ENCODE peak calls at places on chromosomes 12 and 14, in ten cellular contexts. H is NB4; D is stomach; E is OCI-LY7; Z is left ventricle myocardium inferior; F is adrenal gland; I is AG04450; A is CD8-positive, alpha-beta T cell; N is body of pancreas; S is fibroblast of mammary gland. B is an unnamed sample.

GRCh38 chr12:114898159-114898558 is 214.2 kb upstream of the TBX3 start:
- DNase-seq in H (no peak), A (no peak), E (no peak), N (no peak), Z (no peak), D (no peak), I (no peak), F (no peak), S (no peak), B (no peak)

GRCh38 chr14:46053221-46053620 is 598.4 kb downstream of the RPL10L start:
- DNase-seq in S (peak; percentile 15), F (no peak), Z (no peak), I (no peak), A (no peak), E (no peak), N (no peak), D (no peak), H (no peak), B (no peak)

GRCh38 chr12:26121841-26122680 is 2.8 kb downstream of the BHLHE41 start:
- DNase-seq in E (peak; percentile 3), F (peak; percentile 36), S (peak; percentile 15), D (no peak), I (no peak), A (no peak), Z (peak; percentile 40), N (peak; percentile 54), H (peak; percentile 92), B (no peak)

GRCh38 chr14:64695071-64695470 is 9.2 kb upstream of the PLEKHG3 start:
- DNase-seq in S (no peak), D (no peak), F (no peak), I (no peak), E (no peak), H (no peak), N (no peak), Z (no peak), A (no peak), B (no peak)

GRCh38 chr12:28110329-28110728 is 79.9 kb upstream of the CCDC91 start:
- DNase-seq in D (no peak), E (no peak), N (no peak), F (no peak), S (no peak), A (no peak), Z (no peak), I (no peak), H (peak; percentile 16), B (no peak)

GRCh38 chr12:108297895-108298760 is 41.0 kb downstream of the CMKLR1 start:
- DNase-seq in I (no peak), A (no peak), N (no peak), S (no peak), D (no peak), E (no peak), Z (no peak), F (no peak), H (no peak), B (no peak)

GRCh38 chr14:90739318-90740077 is 76.7 kb downstream of the TTC7B start:
- DNase-seq in Z (no peak), A (no peak), I (no peak), N (no peak), F (no peak), H (no peak), E (no peak), D (no peak), S (no peak), B (no peak)

GRCh38 chr12:49783917-49784676 is 42.7 kb downstream of the TMBIM6 start:
- DNase-seq in H (peak; percentile 37), A (no peak), S (peak; percentile 91), D (no peak), F (peak; percentile 36), I (peak; percentile 80), Z (no peak), N (no peak), E (no peak), B (peak; percentile 13)

GRCh38 chr12:16972923-16973770 is 367.2 kb upstream of the LMO3 start:
- DNase-seq in I (no peak), H (no peak), A (no peak), E (no peak), F (no peak), N (no peak), Z (no peak), D (no peak), S (no peak), B (no peak)

GRCh38 chr12:113120670-113121370 is 14.7 kb downstream of the RASAL1 start:
- DNase-seq in F (no peak), A (no peak), S (peak; percentile 6), N (no peak), Z (no peak), I (no peak), E (peak; percentile 88), H (no peak), D (no peak), B (no peak)

GRCh38 chr14:33052899-33053400 is 114.3 kb downstream of the NPAS3 start:
- DNase-seq in N (no peak), E (no peak), H (no peak), A (no peak), S (no peak), I (no peak), Z (no peak), D (no peak), F (no peak), B (no peak)

GRCh38 chr12:14643247-14643646 is 53.2 kb downstream of the GUCY2C start:
- DNase-seq in N (no peak), S (no peak), A (no peak), I (no peak), F (no peak), Z (no peak), D (no peak), E (peak; percentile 47), H (peak; percentile 39), B (no peak)

GRCh38 chr14:91303091-91303923 is 58.8 kb upstream of the GPR68 start:
- DNase-seq in F (peak; percentile 20), N (peak; percentile 31), S (peak; percentile 7), H (peak; percentile 78), Z (peak; percentile 57), I (no peak), E (peak; percentile 81), A (no peak), D (no peak), B (no peak)

GRCh38 chr14:51834218-51834617 is 26.2 kb upstream of the GNG2 start:
- DNase-seq in N (peak; percentile 18), F (no peak), S (no peak), Z (no peak), H (no peak), I (no peak), A (no peak), D (no peak), E (no peak), B (no peak)

GRCh38 chr12:105085537-105085936 is 1.3 kb upstream of the ALDH1L2 start:
- DNase-seq in E (no peak), S (no peak), Z (no peak), H (no peak), F (no peak), D (no peak), A (no peak), I (no peak), N (no peak), B (no peak)

GRCh38 chr12:105084251-105085250 is at the start of gene ALDH1L2:
- DNase-seq in D (peak; percentile 88), S (peak; percentile 89), E (no peak), N (peak; percentile 96), Z (peak; percentile 85), A (peak; percentile 21), I (peak; percentile 72), F (peak; percentile 85), H (peak; percentile 81), B (no peak)

GRCh38 chr12:105083041-105083440 is 1.2 kb downstream of the ALDH1L2 start:
- DNase-seq in N (peak; percentile 31), A (no peak), D (no peak), Z (no peak), S (peak; percentile 12), E (no peak), H (no peak), F (no peak), I (no peak), B (no peak)

GRCh38 chr12:105079011-105079570 is 5.2 kb downstream of the ALDH1L2 start:
- DNase-seq in Z (no peak), F (no peak), S (no peak), E (no peak), A (no peak), N (no peak), H (no peak), I (no peak), D (no peak), B (no peak)

GRCh38 chr12:105083551-105084105 is 630 bp downstream of the ALDH1L2 start:
- DNase-seq in S (peak; percentile 71), E (no peak), F (peak; percentile 31), A (no peak), N (peak; percentile 74), Z (peak; percentile 68), D (peak; percentile 58), I (peak; percentile 45), H (peak; percentile 65), B (no peak)
- H3K4me3 ChIP-seq in S (peak overlapping the region; percentile 93), E (peak overlapping the region; percentile 17), F (no peak overlapping the region), A (no peak overlapping the region), N (peak overlapping the region; percentile 80), Z (peak overlapping the region; percentile 71), D (peak overlapping the region; percentile 65), I (peak overlapping the region; percentile 97), H (peak overlapping the region; percentile 65), B (peak overlapping the region; percentile 54)

DNA sequence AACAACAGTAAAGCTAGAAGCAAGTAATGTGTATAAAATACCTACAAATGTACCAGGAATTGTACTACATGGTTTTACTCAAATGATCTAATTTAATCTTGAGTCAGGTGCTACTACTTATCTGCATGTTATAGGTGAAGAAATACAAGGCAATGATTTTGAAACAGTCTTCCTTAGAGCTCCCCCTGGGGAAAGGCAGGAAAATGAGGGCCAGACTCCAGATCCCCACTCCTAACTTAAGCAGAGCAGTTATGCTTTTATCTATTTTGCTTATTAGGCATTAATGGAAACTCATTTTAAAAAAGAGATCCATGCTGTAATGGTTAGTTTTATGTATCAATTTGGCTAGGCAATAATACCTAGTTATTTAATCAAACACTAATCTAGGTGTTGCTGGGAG is 109.3 kb upstream of the CPSF6 start:
- DNase-seq in E (no peak), I (no peak), H (peak; percentile 15), S (peak; percentile 30), Z (no peak), A (no peak), N (no peak), D (no peak), F (no peak), B (no peak)
- TF ChIP-seq CTCF in E (peak; percentile 56), I (no peak), H (no peak), S (peak; percentile 32), Z (no peak), A (no peak), N (peak; percentile 44), D (no peak), F (no peak), B (peak; percentile 49)

DNA sequence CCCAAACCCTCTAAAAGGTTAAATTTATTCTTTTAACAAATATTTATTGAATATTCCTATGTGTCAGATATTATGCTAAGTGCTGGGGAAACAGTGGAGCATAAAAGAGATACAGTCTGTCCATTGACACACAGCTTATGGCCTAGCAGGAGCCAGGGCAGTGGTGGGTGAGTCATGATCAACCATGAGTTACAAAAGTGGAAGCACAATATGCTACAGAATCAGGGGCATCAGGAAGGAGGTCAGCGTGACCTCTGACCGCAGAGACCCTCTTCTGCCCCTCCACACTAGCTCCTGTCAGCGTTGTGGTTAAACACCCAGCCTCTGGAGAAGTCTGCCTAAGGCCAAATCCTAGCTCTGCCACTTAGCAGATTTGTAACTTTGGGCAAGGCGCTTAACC is 4.7 kb upstream of the PPP1R1A start:
- DNase-seq in Z (no peak), F (no peak), H (peak; percentile 76), D (no peak), E (no peak), A (no peak), I (no peak), S (peak; percentile 35), N (no peak), B (no peak)
- H3K4me3 ChIP-seq in Z (no peak overlapping the region), F (no peak overlapping the region), H (no peak overlapping the region), D (no peak overlapping the region), E (no peak overlapping the region), A (no peak overlapping the region), I (no peak overlapping the region), S (no peak overlapping the region), N (no peak overlapping the region), B (no peak overlapping the region)

GRCh38 chr14:31420319-31421081 is at the start of gene HEATR5A:
- DNase-seq in I (peak; percentile 86), E (peak; percentile 95), S (peak; percentile 93), H (peak; percentile 96), F (peak; percentile 96), A (peak; percentile 92), Z (peak; percentile 97), D (peak; percentile 96), N (peak; percentile 97), B (peak; percentile 84)
- TF ChIP-seq CTCF in I (peak; percentile 38), E (peak; percentile 54), S (no peak), H (no peak), F (peak; percentile 14), A (no peak), Z (peak; percentile 34), D (no peak), N (peak; percentile 40), B (no peak)

B was measured in retinal pigment epithelial cell.